ENCODE peak calls at places on chromosome 17, in five cellular contexts. A is GM12878, J is endothelial cell of umbilical vein, O is A549, W is HepG2. D is an unnamed sample.

GRCh38 chr17:4436846-4437245 is 3.1 kb downstream of the SPNS3 start:
- DNase-seq in J (no peak), A (no peak), O (no peak), W (no peak), D (peak)

GRCh38 chr17:75059369-75060345 is 12.6 kb downstream of the KCTD2 start:
- DNase-seq in W (peak), J (peak), O (peak), A (no peak), D (peak)

GRCh38 chr17:68033636-68034451 is 1.7 kb upstream of the KPNA2 start:
- DNase-seq in A (no peak), W (peak), J (peak), O (peak), D (peak)

GRCh38 chr17:40530531-40530987 is 29.1 kb upstream of the TNS4 start:
- DNase-seq in O (no peak), A (no peak), W (no peak), J (no peak), D (no peak)

GRCh38 chr17:33709881-33710280 is 416.8 kb upstream of the ASIC2 start:
- DNase-seq in A (no peak), W (no peak), O (no peak), J (no peak), D (no peak)

GRCh38 chr17:50833396-50834125 is 1.8 kb upstream of the WFIKKN2 start:
- DNase-seq in J (no peak), O (no peak), A (no peak), W (no peak), D (no peak)

GRCh38 chr17:36937961-36938565 is 788 bp downstream of the LHX1 start:
- DNase-seq in W (no peak), O (no peak), J (peak), A (no peak), D (peak)

GRCh38 chr17:73281926-73282325 is 20.2 kb upstream of the CPSF4L start:
- DNase-seq in J (no peak), O (no peak), A (peak), W (no peak), D (peak)

GRCh38 chr17:82859431-82860403 is 19.9 kb upstream of the ZNF750 start:
- DNase-seq in A (peak), J (peak), O (peak), W (peak), D (peak)

DNA sequence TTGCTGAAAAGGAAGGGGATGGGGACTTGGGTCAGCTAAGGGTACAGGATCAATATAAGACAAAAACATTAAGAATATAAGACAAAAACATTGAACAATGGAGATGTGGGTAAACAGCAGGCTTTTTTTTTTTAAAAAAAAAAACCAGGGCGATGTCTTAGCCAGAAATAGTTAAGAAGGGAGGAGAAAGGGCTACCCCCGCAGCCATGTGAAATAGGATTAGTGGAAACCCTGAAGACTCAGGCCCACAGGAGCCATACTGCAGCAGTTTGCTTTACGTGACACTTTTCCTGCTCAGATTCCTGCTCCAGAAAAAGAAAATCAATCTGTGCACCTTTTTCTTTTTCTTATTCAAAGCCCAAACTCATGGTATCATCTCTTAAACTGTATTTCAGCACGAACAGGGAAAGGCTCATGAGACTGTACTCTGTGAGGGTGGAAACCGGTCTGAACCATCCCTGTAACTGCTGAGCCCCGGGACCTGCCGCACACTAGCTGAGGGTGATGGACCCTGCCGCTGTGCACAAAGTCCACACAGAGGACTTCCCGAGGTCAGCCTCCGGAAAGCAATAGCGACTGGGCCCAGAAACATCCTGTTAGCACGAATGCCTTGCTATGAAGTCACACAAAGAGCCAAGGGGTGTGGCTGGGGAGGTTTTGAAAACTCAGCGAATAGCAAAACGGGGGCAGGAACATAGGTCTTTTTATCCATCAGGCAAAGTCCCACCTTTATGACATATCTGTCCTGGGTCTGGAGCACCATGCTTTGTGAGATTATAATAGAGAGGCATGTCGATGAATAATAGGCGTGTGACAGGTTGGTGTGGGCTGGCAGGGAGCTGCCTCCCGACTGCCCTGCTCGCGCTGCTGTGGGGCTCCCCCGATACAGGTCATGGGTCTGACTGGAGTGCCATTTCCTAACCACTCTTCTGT is 33.2 kb downstream of the CDK5R1 start:
- DNase-seq in J (peak), W (peak), O (no peak), A (peak), D (no peak)
- TF ChIP-seq MYC in J (no peak), W (no peak), O (no peak), A (no peak), D (no peak)

GRCh38 chr17:48427598-48427997 is 2.4 kb downstream of the SKAP1 start:
- DNase-seq in J (no peak), A (no peak), O (no peak), W (no peak), D (peak)

GRCh38 chr17:48429638-48430586 is at the start of gene SKAP1:
- DNase-seq in J (no peak), O (no peak), W (no peak), A (no peak), D (no peak)

GRCh38 chr17:48420823-48421222 is 9.2 kb downstream of the SKAP1 start:
- DNase-seq in J (no peak), O (no peak), A (no peak), W (no peak), D (no peak)

GRCh38 chr17:48429156-48429555 is 858 bp downstream of the SKAP1 start:
- DNase-seq in W (no peak), O (no peak), A (no peak), J (no peak), D (no peak)

DNA sequence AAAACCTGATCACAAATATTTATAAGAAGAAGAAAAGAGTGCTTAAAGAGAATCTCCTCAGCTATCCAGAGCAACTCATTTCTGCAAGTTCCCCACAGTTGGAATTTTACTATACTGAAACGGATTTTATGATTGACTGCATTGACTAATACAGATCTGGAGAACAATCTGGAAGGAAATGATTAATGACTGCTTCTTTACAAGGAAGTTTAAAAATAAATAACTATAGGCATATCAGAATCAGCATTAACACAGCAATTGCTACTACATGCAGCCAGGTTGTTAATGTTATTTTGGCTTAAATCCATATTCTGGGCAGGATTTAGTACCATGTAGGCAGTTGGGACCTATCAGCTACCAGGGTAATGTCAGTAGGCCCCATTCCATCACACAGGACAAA is 4.0 kb downstream of the SKAP1 start:
- DNase-seq in J (peak), A (no peak), W (no peak), O (no peak), D (no peak)
- H3K4me3 ChIP-seq in J (no peak), A (peak), W (no peak), O (no peak), D (no peak)

GRCh38 chr17:61005358-61005757 is 327.7 kb downstream of the BCAS3 start:
- DNase-seq in W (no peak), A (no peak), J (no peak), O (no peak), D (no peak)

GRCh38 chr17:61002316-61002736 is 324.7 kb downstream of the BCAS3 start:
- DNase-seq in W (peak), A (no peak), J (peak), O (peak), D (peak)

DNA sequence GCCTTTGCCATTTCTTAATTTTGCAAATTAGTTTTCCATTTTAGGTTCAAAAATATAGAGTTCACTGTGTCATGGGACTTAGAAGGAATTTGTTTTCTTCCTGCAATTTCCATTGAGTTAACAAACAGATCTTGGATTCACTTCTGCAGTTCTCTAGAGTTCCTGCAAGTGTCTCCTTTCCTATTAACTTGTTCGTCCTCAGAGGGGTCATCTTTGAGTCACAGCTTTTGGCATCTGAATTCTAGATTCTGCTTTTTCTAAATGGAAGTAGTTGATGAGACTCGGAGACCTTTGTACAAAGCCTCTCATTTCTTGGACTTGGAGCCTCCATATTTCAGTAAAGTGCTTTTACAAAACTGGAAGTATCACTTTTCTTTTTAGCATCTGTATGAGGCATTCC is 323.3 kb downstream of the BCAS3 start:
- DNase-seq in W (peak), A (no peak), J (no peak), O (peak), D (peak)
- TF ChIP-seq CTCF in W (no peak), A (no peak), J (no peak), O (peak), D (no peak)

DNA sequence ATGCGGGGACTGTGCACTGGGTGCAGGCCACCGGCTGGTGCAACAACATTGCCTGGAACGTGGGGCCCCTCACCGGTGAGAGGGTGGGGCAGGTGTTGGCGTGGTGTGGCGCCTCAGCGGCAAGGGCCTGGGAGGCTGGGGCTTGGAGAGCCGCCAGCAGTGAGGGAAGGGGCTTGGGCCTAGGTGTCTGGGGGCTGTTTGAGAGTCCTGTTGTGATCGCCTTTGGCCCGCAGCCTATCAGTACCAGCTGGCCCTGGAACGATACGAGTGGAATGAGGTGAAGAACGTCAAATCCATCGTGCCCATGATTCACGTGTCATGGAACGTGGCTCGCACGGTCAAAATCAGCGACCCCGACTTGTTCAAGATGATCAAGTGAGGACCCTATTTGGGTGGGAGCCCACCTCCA is 2.6 kb upstream of the TMEM88 start:
- DNase-seq in J (no peak), O (no peak), A (no peak), W (no peak), D (no peak)
- TF ChIP-seq MYC in J (no peak), O (no peak), A (no peak), W (no peak), D (no peak)

DNA sequence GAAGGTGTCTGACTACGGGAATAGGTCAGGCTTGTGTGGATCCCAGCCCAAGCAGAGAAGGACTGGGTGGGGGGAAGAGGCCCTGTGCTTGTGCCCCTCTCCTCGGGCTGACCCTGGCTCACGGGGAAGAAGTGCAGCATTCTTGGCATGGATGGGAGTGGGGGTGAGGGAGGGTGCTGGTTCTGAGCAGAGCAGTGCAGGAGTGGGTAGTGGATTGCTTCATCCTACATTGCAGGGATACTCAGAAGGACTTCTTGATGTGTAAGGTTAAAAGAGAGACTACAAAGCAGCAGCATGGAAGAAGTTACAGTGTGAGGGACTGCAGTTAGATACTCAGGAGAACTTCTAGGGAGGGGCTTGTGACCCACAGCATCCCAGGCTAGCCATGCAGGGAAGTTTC is 2.1 kb downstream of the ARHGAP23 start:
- DNase-seq in W (no peak), O (no peak), A (no peak), J (no peak), D (peak)
- H3K4me3 ChIP-seq in W (no peak), O (no peak), A (no peak), J (no peak), D (no peak)

GRCh38 chr17:39349246-39349645 is 52.2 kb downstream of the FBXL20 start:
- DNase-seq in O (no peak), A (no peak), J (no peak), W (no peak), D (no peak)

GRCh38 chr17:39352986-39353385 is 48.4 kb downstream of the FBXL20 start:
- DNase-seq in W (no peak), A (no peak), J (no peak), O (no peak), D (no peak)

GRCh38 chr17:39351508-39351907 is 49.9 kb downstream of the FBXL20 start:
- DNase-seq in J (peak), O (peak), W (no peak), A (no peak), D (no peak)

GRCh38 chr17:39357488-39357887 is 43.9 kb downstream of the FBXL20 start:
- DNase-seq in O (no peak), W (no peak), J (no peak), A (no peak), D (no peak)

GRCh38 chr17:39352511-39352910 is 48.9 kb downstream of the FBXL20 start:
- DNase-seq in W (no peak), A (no peak), O (no peak), J (peak), D (no peak)
- TF ChIP-seq CTCF in W (no peak), A (no peak), O (peak), J (no peak), D (no peak)

GRCh38 chr17:55266051-55266957 is 1.5 kb downstream of the HLF start:
- DNase-seq in W (peak), J (no peak), O (no peak), A (no peak), D (no peak)
- TF ChIP-seq MYC in W (peak), J (no peak), O (no peak), A (no peak), D (no peak)

D was measured in NB4.